ENCODE peak calls at places on chromosomes 2 and 18, in ten cellular contexts. G, N, D, M, B, Q, E, I, P and Y are unnamed samples.

GRCh38 chr2:217742837-217743236 is 260.0 kb downstream of the TNS1 start:
- DNase-seq in G (no peak), N (no peak), D (no peak), M (no peak), B (no peak), Q (no peak), E (no peak), I (no peak), P (no peak), Y (peak)

GRCh38 chr2:70553334-70553583 is 367 bp downstream of the TGFA start:
- DNase-seq in G (peak), N (peak), D (peak), M (peak), B (no peak), Q (no peak), E (peak), I (no peak), P (no peak), Y (no peak)

GRCh38 chr2:241882090-241882625 is 12.6 kb downstream of the RTP5 start:
- DNase-seq in G (peak), N (peak), D (no peak), M (no peak), B (no peak), Q (no peak), E (no peak), I (peak), P (no peak), Y (no peak)

GRCh38 chr18:63336366-63337099 is 17.0 kb upstream of the BCL2 start:
- DNase-seq in G (no peak), N (no peak), D (peak), M (no peak), B (no peak), Q (no peak), E (peak), I (no peak), P (peak), Y (no peak)

GRCh38 chr2:39666489-39667141 is 898 bp downstream of the TMEM178A start:
- DNase-seq in G (peak), N (peak), D (no peak), M (no peak), B (no peak), Q (no peak), E (no peak), I (no peak), P (no peak), Y (no peak)

GRCh38 chr2:69030791-69031190 is 17.8 kb downstream of the ANTXR1 start:
- DNase-seq in G (no peak), N (no peak), D (no peak), M (no peak), B (no peak), Q (no peak), E (no peak), I (no peak), P (no peak), Y (no peak)

GRCh38 chr2:25131253-25131566 is 37.2 kb downstream of the POMC start:
- DNase-seq in G (no peak), N (no peak), D (no peak), M (no peak), B (no peak), Q (no peak), E (no peak), I (no peak), P (no peak), Y (no peak)

GRCh38 chr2:233838726-233839446 is 15.4 kb downstream of the HJURP start:
- DNase-seq in G (no peak), N (no peak), D (no peak), M (no peak), B (no peak), Q (no peak), E (no peak), I (no peak), P (no peak), Y (peak)

GRCh38 chr2:155389224-155389623 is 690.7 kb downstream of the KCNJ3 start:
- DNase-seq in G (no peak), N (no peak), D (no peak), M (no peak), B (no peak), Q (no peak), E (no peak), I (no peak), P (no peak), Y (no peak)

GRCh38 chr2:42096869-42097591 is 49.2 kb downstream of the PKDCC start:
- DNase-seq in G (no peak), N (no peak), D (no peak), M (peak), B (no peak), Q (no peak), E (no peak), I (no peak), P (no peak), Y (no peak)